ENCODE peak calls at places on chromosomes 5 and 9, in six cellular contexts. Q, E, F, M, R and D are unnamed samples.

GRCh38 chr5:56003179-56003578 is 8.4 kb upstream of the IL6ST start:
- DNase-seq in Q (no peak), E (no peak), F (no peak), M (peak), R (peak), D (no peak)

GRCh38 chr9:77435688-77436087 is 212.4 kb downstream of the GNA14 start:
- DNase-seq in Q (no peak), E (no peak), F (no peak), M (peak), R (peak), D (no peak)

GRCh38 chr5:153018121-153018520 is 472.3 kb upstream of the GRIA1 start:
- DNase-seq in Q (no peak), E (no peak), F (no peak), M (no peak), R (no peak), D (no peak)

GRCh38 chr5:152389209-152389608 is 15.9 kb downstream of the NMUR2 start:
- DNase-seq in Q (no peak), E (no peak), F (no peak), M (no peak), R (no peak), D (no peak)

GRCh38 chr5:20680718-20681302 is 692.8 kb upstream of the CDH18 start:
- DNase-seq in Q (no peak), E (no peak), F (no peak), M (no peak), R (no peak), D (no peak)

GRCh38 chr9:121222524-121223171 is 21.0 kb upstream of the RAB14 start:
- DNase-seq in Q (peak), E (no peak), F (no peak), M (peak), R (peak), D (no peak)

GRCh38 chr9:96209407-96210031 is 92.5 kb downstream of the HSD17B3 start:
- DNase-seq in Q (no peak), E (no peak), F (no peak), M (peak), R (no peak), D (no peak)

GRCh38 chr5:96001262-96001661 is 39.6 kb upstream of the ELL2 start:
- DNase-seq in Q (no peak), E (no peak), F (no peak), M (peak), R (no peak), D (no peak)

GRCh38 chr9:87445646-87446045 is 52.0 kb upstream of the DAPK1 start:
- DNase-seq in Q (no peak), E (no peak), F (peak), M (peak), R (peak), D (no peak)

GRCh38 chr9:110869931-110870330 is 168.3 kb downstream of the LPAR1 start:
- DNase-seq in Q (no peak), E (no peak), F (no peak), M (no peak), R (no peak), D (no peak)

GRCh38 chr5:91018185-91018584 is 364.9 kb downstream of the ARRDC3 start:
- DNase-seq in Q (no peak), E (no peak), F (no peak), M (peak), R (no peak), D (no peak)

GRCh38 chr5:146283344-146283761 is 55.3 kb upstream of the POU4F3 start:
- DNase-seq in Q (no peak), E (no peak), F (no peak), M (peak), R (peak), D (peak)

GRCh38 chr9:136192289-136193126 is 12.4 kb downstream of the LHX3 start:
- DNase-seq in Q (no peak), E (no peak), F (no peak), M (no peak), R (no peak), D (no peak)

GRCh38 chr5:172801184-172801671 is 30.2 kb upstream of the DUSP1 start:
- DNase-seq in Q (no peak), E (no peak), F (no peak), M (peak), R (peak), D (no peak)

GRCh38 chr9:135307314-135307713 is 172.3 kb upstream of the PPP1R26 start:
- DNase-seq in Q (no peak), E (no peak), F (no peak), M (no peak), R (no peak), D (no peak)

GRCh38 chr5:38367410-38367809 is 109.1 kb downstream of the EGFLAM start:
- DNase-seq in Q (no peak), E (no peak), F (no peak), M (no peak), R (no peak), D (no peak)

GRCh38 chr5:153714732-153715287 is 224.3 kb downstream of the GRIA1 start:
- DNase-seq in Q (no peak), E (no peak), F (no peak), M (peak), R (peak), D (peak)

GRCh38 chr5:158471179-158471924 is 612.4 kb upstream of the CLINT1 start:
- DNase-seq in Q (peak), E (no peak), F (no peak), M (no peak), R (no peak), D (no peak)

GRCh38 chr9:121055642-121056143 is 5.6 kb upstream of the C5 start:
- DNase-seq in Q (no peak), E (no peak), F (no peak), M (peak), R (no peak), D (no peak)

GRCh38 chr5:1926471-1927341 is 44.0 kb upstream of the IRX4 start:
- DNase-seq in Q (no peak), E (no peak), F (no peak), M (no peak), R (no peak), D (no peak)

GRCh38 chr5:90224342-90224741 is 185.2 kb downstream of the CETN3 start:
- DNase-seq in Q (no peak), E (no peak), F (no peak), M (no peak), R (no peak), D (no peak)